ENCODE peak calls at places on chromosomes 6 and 20, in six cellular contexts. One of them, this sample, is unnamed.

GRCh38 chr6:135195522-135195921 is 14.4 kb downstream of the MYB start:
- DNase-seq in kidney epithelial cell: no peak
- DNase-seq in ovary: no peak
- DNase-seq in activated T-cell treated with anti-CD3 and anti-CD28 coated beads for 1 hour: no peak
- DNase-seq in GM13977: no peak
- DNase-seq in NCI-H1417: peak; percentile 18
- DNase-seq in this sample: no peak

GRCh38 chr6:106614592-106615301 is 14.6 kb downstream of the RTN4IP1 start:
- DNase-seq in kidney epithelial cell: no peak
- DNase-seq in ovary: no peak
- DNase-seq in activated T-cell treated with anti-CD3 and anti-CD28 coated beads for 1 hour: no peak
- DNase-seq in GM13977: no peak
- DNase-seq in NCI-H1417: no peak
- DNase-seq in this sample: no peak

GRCh38 chr6:13431861-13432465 is 55.4 kb downstream of the GFOD1 start:
- DNase-seq in kidney epithelial cell: no peak
- DNase-seq in ovary: no peak
- DNase-seq in activated T-cell treated with anti-CD3 and anti-CD28 coated beads for 1 hour: no peak
- DNase-seq in GM13977: peak; percentile 23
- DNase-seq in NCI-H1417: no peak
- DNase-seq in this sample: no peak

GRCh38 chr6:34806738-34807453 is 15.0 kb downstream of the BLTP3A start:
- DNase-seq in kidney epithelial cell: no peak
- DNase-seq in ovary: no peak
- DNase-seq in activated T-cell treated with anti-CD3 and anti-CD28 coated beads for 1 hour: no peak
- DNase-seq in GM13977: no peak
- DNase-seq in NCI-H1417: no peak
- DNase-seq in this sample: no peak

GRCh38 chr6:35215665-35216411 is 2.1 kb downstream of the SCUBE3 start:
- DNase-seq in kidney epithelial cell: no peak
- DNase-seq in ovary: no peak
- DNase-seq in activated T-cell treated with anti-CD3 and anti-CD28 coated beads for 1 hour: no peak
- DNase-seq in GM13977: peak; percentile 36
- DNase-seq in NCI-H1417: peak; percentile 28
- DNase-seq in this sample: no peak

GRCh38 chr20:14959506-14960493 is 622.4 kb upstream of the FLRT3 start:
- DNase-seq in kidney epithelial cell: no peak
- DNase-seq in ovary: no peak
- DNase-seq in activated T-cell treated with anti-CD3 and anti-CD28 coated beads for 1 hour: no peak
- DNase-seq in GM13977: no peak
- DNase-seq in NCI-H1417: no peak
- DNase-seq in this sample: no peak

GRCh38 chr20:3238616-3239025 is 369 bp downstream of the SLC4A11 start:
- DNase-seq in kidney epithelial cell: no peak
- DNase-seq in ovary: peak; percentile 46
- DNase-seq in activated T-cell treated with anti-CD3 and anti-CD28 coated beads for 1 hour: peak; percentile 27
- DNase-seq in GM13977: peak; percentile 84
- DNase-seq in NCI-H1417: peak; percentile 63
- DNase-seq in this sample: no peak

GRCh38 chr20:19512886-19513285 is 245.2 kb upstream of the RIN2 start:
- DNase-seq in kidney epithelial cell: no peak
- DNase-seq in ovary: no peak
- DNase-seq in activated T-cell treated with anti-CD3 and anti-CD28 coated beads for 1 hour: no peak
- DNase-seq in GM13977: no peak
- DNase-seq in NCI-H1417: no peak
- DNase-seq in this sample: no peak

GRCh38 chr6:105179244-105180065 is at the start of gene POPDC3:
- DNase-seq in kidney epithelial cell: no peak
- DNase-seq in ovary: no peak
- DNase-seq in activated T-cell treated with anti-CD3 and anti-CD28 coated beads for 1 hour: no peak
- DNase-seq in GM13977: peak; percentile 51
- DNase-seq in NCI-H1417: peak; percentile 56
- DNase-seq in this sample: no peak